ENCODE peak calls at places on chromosomes 6 and 20, in nine cellular contexts. J is GM12878, A is HCT116, F is SK-N-SH, C is breast epithelium, K is stomach, Y is Panc1, Q is K562, Z is sigmoid colon. M is an unnamed sample. For H3K4me1, the result is how much of the 10 kb centered on the place peaks cover.

GRCh38 chr6:97049254-97050004 is 124.9 kb downstream of the KLHL32 start:
- DNase-seq in J (peak), A (no peak), F (no peak), C (no peak), K (no peak), Y (no peak), Q (peak), Z (no peak), M (no peak)

GRCh38 chr6:112560651-112561050 is 213.5 kb downstream of the RFPL4B start:
- DNase-seq in J (no peak), A (no peak), F (no peak), C (no peak), K (no peak), Y (no peak), Q (no peak), Z (no peak), M (no peak)

GRCh38 chr6:27468334-27468733 is 4.6 kb downstream of the ZNF184 start:
- DNase-seq in J (no peak), A (no peak), F (no peak), C (no peak), K (no peak), Y (no peak), Q (no peak), Z (no peak), M (no peak)

GRCh38 chr6:138421089-138421488 is 17.1 kb downstream of the HEBP2 start:
- DNase-seq in J (no peak), A (no peak), F (no peak), C (no peak), K (no peak), Y (no peak), Q (no peak), Z (no peak), M (no peak)

GRCh38 chr6:53432318-53433161 is 83.8 kb upstream of the ELOVL5 start:
- DNase-seq in J (no peak), A (no peak), F (no peak), C (no peak), K (no peak), Y (no peak), Q (no peak), Z (no peak), M (no peak)

GRCh38 chr20:33209789-33210188 is 7.4 kb upstream of the BPIFA3 start:
- DNase-seq in J (no peak), A (peak), F (no peak), C (no peak), K (peak), Y (no peak), Q (peak), Z (no peak), M (peak)

GRCh38 chr20:56181593-56181992 is 66.9 kb upstream of the MC3R start:
- DNase-seq in J (no peak), A (no peak), F (peak), C (no peak), K (no peak), Y (no peak), Q (no peak), Z (no peak), M (peak)

GRCh38 chr20:43973231-43973630 is 58.6 kb downstream of the TOX2 start:
- DNase-seq in J (no peak), A (no peak), F (no peak), C (no peak), K (no peak), Y (no peak), Q (no peak), Z (no peak), M (no peak)

GRCh38 chr20:112396-112795 is 24.9 kb downstream of the DEFB125 start:
- DNase-seq in J (no peak), A (no peak), F (no peak), C (no peak), K (no peak), Y (no peak), Q (no peak), Z (no peak), M (no peak)

GRCh38 chr20:33814238-33814712 is 3.1 kb downstream of the CHMP4B start:
- DNase-seq in J (no peak), A (no peak), F (no peak), C (no peak), K (no peak), Y (no peak), Q (peak), Z (no peak), M (peak)

GRCh38 chr20:49589747-49590146 is 21.8 kb upstream of the PTGIS start:
- DNase-seq in J (no peak), A (no peak), F (no peak), C (no peak), K (no peak), Y (no peak), Q (no peak), Z (no peak), M (no peak)
- H3K4me1 ChIP-seq in J (under half), A (under half), F (under half), C (under half), K (under half), Y (under half), Q (under half), Z (under half), M (under half)

GRCh38 chr6:169933839-169934698 is 182.6 kb downstream of the ERMARD start:
- DNase-seq in J (no peak), A (no peak), F (peak), C (peak), K (peak), Y (no peak), Q (no peak), Z (peak), M (peak)
- TF ChIP-seq POLR2AphosphoS5 in J (no peak), A (no peak), F (no peak), C (peak), K (peak), Y (no peak), Q (no peak), Z (no peak), M (peak)

DNA sequence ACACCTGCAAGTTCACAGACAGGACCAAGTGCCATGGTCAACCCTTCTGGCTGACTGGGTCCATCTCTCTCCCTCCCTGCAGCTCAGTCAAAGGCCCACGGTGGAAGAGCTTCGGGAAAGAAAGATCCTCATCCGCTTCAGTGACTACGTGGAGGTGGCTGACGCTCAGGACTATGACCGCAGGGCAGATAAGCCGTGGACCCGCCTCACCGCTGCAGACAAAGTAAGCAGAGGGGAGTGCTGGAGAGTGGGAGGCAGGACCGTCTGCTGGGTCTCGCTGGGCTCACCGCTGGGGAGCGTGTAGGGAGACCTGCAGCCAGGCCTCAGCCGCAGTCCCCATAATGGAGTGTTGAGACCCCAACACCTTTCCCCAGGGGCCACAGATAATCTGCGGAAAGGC is 45.0 kb downstream of the TBC1D7 start:
- DNase-seq in J (no peak), A (no peak), F (no peak), C (no peak), K (no peak), Y (no peak), Q (no peak), Z (no peak), M (no peak)
- H3K4me1 ChIP-seq in J (under half), A (under half), F (under half), C (under half), K (under half), Y (under half), Q (under half), Z (under half), M (under half)

GRCh38 chr20:46713957-46714834 is 4.7 kb downstream of the SLC2A10 start:
- DNase-seq in J (no peak), A (no peak), F (no peak), C (no peak), K (peak), Y (no peak), Q (no peak), Z (no peak), M (peak)
- TF ChIP-seq POLR2AphosphoS5 in J (no peak), A (no peak), F (no peak), C (no peak), K (no peak), Y (no peak), Q (no peak), Z (no peak), M (no peak)

GRCh38 chr6:84268781-84269180 is 41.3 kb upstream of the CEP162 start:
- DNase-seq in J (no peak), A (no peak), F (no peak), C (no peak), K (no peak), Y (no peak), Q (no peak), Z (no peak), M (no peak)
- H3K4me1 ChIP-seq in J (under half), A (under half), F (under half), C (under half), K (under half), Y (under half), Q (under half), Z (under half), M (under half)

GRCh38 chr20:54844346-54844745 is 369.0 kb downstream of the DOK5 start:
- DNase-seq in J (no peak), A (no peak), F (no peak), C (no peak), K (no peak), Y (no peak), Q (no peak), Z (no peak), M (no peak)
- TF ChIP-seq POLR2AphosphoS5 in J (no peak), A (no peak), F (no peak), C (no peak), K (no peak), Y (no peak), Q (no peak), Z (no peak), M (no peak)